ENCODE peak calls at places on chromosome 12, in ten cellular contexts. One of them, this sample, is unnamed.

GRCh38 chr12:79522657-79523386 is 167.9 kb downstream of the PAWR start:
- DNase-seq in hippocampal formation: no peak
- DNase-seq in lower leg skin: no peak
- DNase-seq in activated T-helper 1 cell treated with anti-CD3 and anti-CD28 coated beads, Interleukin-2, amount 50 U/mL, for 16 hours: no peak
- DNase-seq in KBM-7: no peak
- DNase-seq in cardiac fibroblast: no peak
- DNase-seq in stimulated activated CD8-positive, alpha-beta memory T cell treated with anti-CD3 and anti-CD28 coated beads, Interleukin-12 subunit alpha, Interleukin-12 subunit beta, amount 100 ng/mL, for 4 hours: no peak
- DNase-seq in mesothelial cell of epicardium: no peak
- DNase-seq in HFFc6: no peak
- DNase-seq in MCF 10A: no peak
- DNase-seq in this sample: no peak

GRCh38 chr12:45379261-45379660 is 163.4 kb downstream of the ANO6 start:
- DNase-seq in lower leg skin: no peak
- DNase-seq in mesothelial cell of epicardium: no peak
- DNase-seq in KBM-7: no peak
- DNase-seq in activated T-helper 1 cell treated with anti-CD3 and anti-CD28 coated beads, Interleukin-2, amount 50 U/mL, for 16 hours: no peak
- DNase-seq in stimulated activated CD8-positive, alpha-beta memory T cell treated with anti-CD3 and anti-CD28 coated beads, Interleukin-12 subunit alpha, Interleukin-12 subunit beta, amount 100 ng/mL, for 4 hours: no peak
- DNase-seq in HFFc6: peak
- DNase-seq in MCF 10A: peak
- DNase-seq in hippocampal formation: no peak
- DNase-seq in cardiac fibroblast: peak
- DNase-seq in this sample: no peak

GRCh38 chr12:115354476-115354890 is 670.5 kb upstream of the TBX3 start:
- DNase-seq in hippocampal formation: no peak
- DNase-seq in lower leg skin: no peak
- DNase-seq in activated T-helper 1 cell treated with anti-CD3 and anti-CD28 coated beads, Interleukin-2, amount 50 U/mL, for 16 hours: no peak
- DNase-seq in stimulated activated CD8-positive, alpha-beta memory T cell treated with anti-CD3 and anti-CD28 coated beads, Interleukin-12 subunit alpha, Interleukin-12 subunit beta, amount 100 ng/mL, for 4 hours: no peak
- DNase-seq in MCF 10A: no peak
- DNase-seq in mesothelial cell of epicardium: no peak
- DNase-seq in cardiac fibroblast: no peak
- DNase-seq in KBM-7: no peak
- DNase-seq in HFFc6: no peak
- DNase-seq in this sample: no peak

GRCh38 chr12:62730649-62731377 is 204.1 kb downstream of the PPM1H start:
- DNase-seq in hippocampal formation: no peak
- DNase-seq in stimulated activated CD8-positive, alpha-beta memory T cell treated with anti-CD3 and anti-CD28 coated beads, Interleukin-12 subunit alpha, Interleukin-12 subunit beta, amount 100 ng/mL, for 4 hours: no peak
- DNase-seq in mesothelial cell of epicardium: no peak
- DNase-seq in MCF 10A: peak
- DNase-seq in activated T-helper 1 cell treated with anti-CD3 and anti-CD28 coated beads, Interleukin-2, amount 50 U/mL, for 16 hours: no peak
- DNase-seq in HFFc6: peak
- DNase-seq in KBM-7: peak
- DNase-seq in lower leg skin: no peak
- DNase-seq in cardiac fibroblast: peak
- DNase-seq in this sample: no peak

GRCh38 chr12:45246202-45246601 is 30.3 kb downstream of the ANO6 start:
- DNase-seq in cardiac fibroblast: no peak
- DNase-seq in activated T-helper 1 cell treated with anti-CD3 and anti-CD28 coated beads, Interleukin-2, amount 50 U/mL, for 16 hours: no peak
- DNase-seq in hippocampal formation: no peak
- DNase-seq in KBM-7: no peak
- DNase-seq in mesothelial cell of epicardium: no peak
- DNase-seq in stimulated activated CD8-positive, alpha-beta memory T cell treated with anti-CD3 and anti-CD28 coated beads, Interleukin-12 subunit alpha, Interleukin-12 subunit beta, amount 100 ng/mL, for 4 hours: no peak
- DNase-seq in HFFc6: no peak
- DNase-seq in lower leg skin: no peak
- DNase-seq in MCF 10A: no peak
- DNase-seq in this sample: no peak

GRCh38 chr12:75526655-75527511 is 15.5 kb upstream of the KRR1 start:
- DNase-seq in MCF 10A: peak
- DNase-seq in stimulated activated CD8-positive, alpha-beta memory T cell treated with anti-CD3 and anti-CD28 coated beads, Interleukin-12 subunit alpha, Interleukin-12 subunit beta, amount 100 ng/mL, for 4 hours: no peak
- DNase-seq in lower leg skin: no peak
- DNase-seq in KBM-7: peak
- DNase-seq in mesothelial cell of epicardium: no peak
- DNase-seq in hippocampal formation: no peak
- DNase-seq in HFFc6: peak
- DNase-seq in activated T-helper 1 cell treated with anti-CD3 and anti-CD28 coated beads, Interleukin-2, amount 50 U/mL, for 16 hours: no peak
- DNase-seq in cardiac fibroblast: peak
- DNase-seq in this sample: no peak

GRCh38 chr12:68189766-68190700 is 30.5 kb upstream of the IFNG start:
- DNase-seq in lower leg skin: no peak
- DNase-seq in HFFc6: peak
- DNase-seq in MCF 10A: peak
- DNase-seq in hippocampal formation: no peak
- DNase-seq in activated T-helper 1 cell treated with anti-CD3 and anti-CD28 coated beads, Interleukin-2, amount 50 U/mL, for 16 hours: no peak
- DNase-seq in stimulated activated CD8-positive, alpha-beta memory T cell treated with anti-CD3 and anti-CD28 coated beads, Interleukin-12 subunit alpha, Interleukin-12 subunit beta, amount 100 ng/mL, for 4 hours: no peak
- DNase-seq in KBM-7: no peak
- DNase-seq in mesothelial cell of epicardium: no peak
- DNase-seq in cardiac fibroblast: peak
- DNase-seq in this sample: no peak

GRCh38 chr12:58288191-58288590 is 346.8 kb downstream of the ATP23 start:
- DNase-seq in cardiac fibroblast: peak
- DNase-seq in lower leg skin: no peak
- DNase-seq in hippocampal formation: no peak
- DNase-seq in activated T-helper 1 cell treated with anti-CD3 and anti-CD28 coated beads, Interleukin-2, amount 50 U/mL, for 16 hours: no peak
- DNase-seq in HFFc6: no peak
- DNase-seq in MCF 10A: no peak
- DNase-seq in mesothelial cell of epicardium: no peak
- DNase-seq in stimulated activated CD8-positive, alpha-beta memory T cell treated with anti-CD3 and anti-CD28 coated beads, Interleukin-12 subunit alpha, Interleukin-12 subunit beta, amount 100 ng/mL, for 4 hours: no peak
- DNase-seq in KBM-7: no peak
- DNase-seq in this sample: no peak

GRCh38 chr12:48281811-48282210 is 68.9 kb downstream of the ZNF641 start:
- DNase-seq in MCF 10A: no peak
- DNase-seq in mesothelial cell of epicardium: no peak
- DNase-seq in KBM-7: no peak
- DNase-seq in HFFc6: peak
- DNase-seq in activated T-helper 1 cell treated with anti-CD3 and anti-CD28 coated beads, Interleukin-2, amount 50 U/mL, for 16 hours: no peak
- DNase-seq in cardiac fibroblast: no peak
- DNase-seq in stimulated activated CD8-positive, alpha-beta memory T cell treated with anti-CD3 and anti-CD28 coated beads, Interleukin-12 subunit alpha, Interleukin-12 subunit beta, amount 100 ng/mL, for 4 hours: no peak
- DNase-seq in lower leg skin: no peak
- DNase-seq in hippocampal formation: no peak
- DNase-seq in this sample: no peak

GRCh38 chr12:72271401-72271740 is 799 bp upstream of the TRHDE start:
- DNase-seq in stimulated activated CD8-positive, alpha-beta memory T cell treated with anti-CD3 and anti-CD28 coated beads, Interleukin-12 subunit alpha, Interleukin-12 subunit beta, amount 100 ng/mL, for 4 hours: no peak
- DNase-seq in HFFc6: peak
- DNase-seq in activated T-helper 1 cell treated with anti-CD3 and anti-CD28 coated beads, Interleukin-2, amount 50 U/mL, for 16 hours: no peak
- DNase-seq in MCF 10A: no peak
- DNase-seq in lower leg skin: no peak
- DNase-seq in mesothelial cell of epicardium: peak
- DNase-seq in cardiac fibroblast: peak
- DNase-seq in KBM-7: peak
- DNase-seq in hippocampal formation: peak
- DNase-seq in this sample: no peak

GRCh38 chr12:1374296-1374695 is 220.1 kb downstream of the FBXL14 start:
- DNase-seq in cardiac fibroblast: no peak
- DNase-seq in mesothelial cell of epicardium: no peak
- DNase-seq in hippocampal formation: no peak
- DNase-seq in stimulated activated CD8-positive, alpha-beta memory T cell treated with anti-CD3 and anti-CD28 coated beads, Interleukin-12 subunit alpha, Interleukin-12 subunit beta, amount 100 ng/mL, for 4 hours: no peak
- DNase-seq in KBM-7: no peak
- DNase-seq in MCF 10A: no peak
- DNase-seq in lower leg skin: no peak
- DNase-seq in HFFc6: no peak
- DNase-seq in activated T-helper 1 cell treated with anti-CD3 and anti-CD28 coated beads, Interleukin-2, amount 50 U/mL, for 16 hours: no peak
- DNase-seq in this sample: no peak

GRCh38 chr12:11834104-11834812 is 184.8 kb downstream of the ETV6 start:
- DNase-seq in activated T-helper 1 cell treated with anti-CD3 and anti-CD28 coated beads, Interleukin-2, amount 50 U/mL, for 16 hours: no peak
- DNase-seq in cardiac fibroblast: peak
- DNase-seq in KBM-7: no peak
- DNase-seq in stimulated activated CD8-positive, alpha-beta memory T cell treated with anti-CD3 and anti-CD28 coated beads, Interleukin-12 subunit alpha, Interleukin-12 subunit beta, amount 100 ng/mL, for 4 hours: no peak
- DNase-seq in hippocampal formation: no peak
- DNase-seq in MCF 10A: peak
- DNase-seq in lower leg skin: no peak
- DNase-seq in mesothelial cell of epicardium: no peak
- DNase-seq in HFFc6: peak
- DNase-seq in this sample: no peak

GRCh38 chr12:112463478-112463877 is 44.7 kb downstream of the PTPN11 start:
- DNase-seq in MCF 10A: no peak
- DNase-seq in activated T-helper 1 cell treated with anti-CD3 and anti-CD28 coated beads, Interleukin-2, amount 50 U/mL, for 16 hours: no peak
- DNase-seq in HFFc6: no peak
- DNase-seq in KBM-7: peak
- DNase-seq in mesothelial cell of epicardium: no peak
- DNase-seq in hippocampal formation: no peak
- DNase-seq in cardiac fibroblast: no peak
- DNase-seq in lower leg skin: no peak
- DNase-seq in stimulated activated CD8-positive, alpha-beta memory T cell treated with anti-CD3 and anti-CD28 coated beads, Interleukin-12 subunit alpha, Interleukin-12 subunit beta, amount 100 ng/mL, for 4 hours: no peak
- DNase-seq in this sample: no peak

GRCh38 chr12:59646636-59647035 is 50.8 kb downstream of the SLC16A7 start:
- DNase-seq in MCF 10A: no peak
- DNase-seq in cardiac fibroblast: no peak
- DNase-seq in hippocampal formation: no peak
- DNase-seq in mesothelial cell of epicardium: no peak
- DNase-seq in KBM-7: no peak
- DNase-seq in activated T-helper 1 cell treated with anti-CD3 and anti-CD28 coated beads, Interleukin-2, amount 50 U/mL, for 16 hours: no peak
- DNase-seq in stimulated activated CD8-positive, alpha-beta memory T cell treated with anti-CD3 and anti-CD28 coated beads, Interleukin-12 subunit alpha, Interleukin-12 subunit beta, amount 100 ng/mL, for 4 hours: no peak
- DNase-seq in lower leg skin: no peak
- DNase-seq in HFFc6: no peak
- DNase-seq in this sample: no peak

GRCh38 chr12:80714055-80714454 is 2.7 kb upstream of the MYF5 start:
- DNase-seq in stimulated activated CD8-positive, alpha-beta memory T cell treated with anti-CD3 and anti-CD28 coated beads, Interleukin-12 subunit alpha, Interleukin-12 subunit beta, amount 100 ng/mL, for 4 hours: no peak
- DNase-seq in hippocampal formation: no peak
- DNase-seq in cardiac fibroblast: peak
- DNase-seq in mesothelial cell of epicardium: no peak
- DNase-seq in HFFc6: no peak
- DNase-seq in MCF 10A: no peak
- DNase-seq in activated T-helper 1 cell treated with anti-CD3 and anti-CD28 coated beads, Interleukin-2, amount 50 U/mL, for 16 hours: no peak
- DNase-seq in lower leg skin: no peak
- DNase-seq in KBM-7: no peak
- DNase-seq in this sample: no peak

GRCh38 chr12:510071-510825 is 50.5 kb downstream of the B4GALNT3 start:
- DNase-seq in MCF 10A: peak
- DNase-seq in KBM-7: no peak
- DNase-seq in activated T-helper 1 cell treated with anti-CD3 and anti-CD28 coated beads, Interleukin-2, amount 50 U/mL, for 16 hours: no peak
- DNase-seq in HFFc6: no peak
- DNase-seq in mesothelial cell of epicardium: no peak
- DNase-seq in stimulated activated CD8-positive, alpha-beta memory T cell treated with anti-CD3 and anti-CD28 coated beads, Interleukin-12 subunit alpha, Interleukin-12 subunit beta, amount 100 ng/mL, for 4 hours: no peak
- DNase-seq in lower leg skin: peak
- DNase-seq in cardiac fibroblast: no peak
- DNase-seq in hippocampal formation: no peak
- DNase-seq in this sample: peak

GRCh38 chr12:117038919-117039318 is 60.3 kb downstream of the TESC start:
- DNase-seq in stimulated activated CD8-positive, alpha-beta memory T cell treated with anti-CD3 and anti-CD28 coated beads, Interleukin-12 subunit alpha, Interleukin-12 subunit beta, amount 100 ng/mL, for 4 hours: no peak
- DNase-seq in lower leg skin: no peak
- DNase-seq in activated T-helper 1 cell treated with anti-CD3 and anti-CD28 coated beads, Interleukin-2, amount 50 U/mL, for 16 hours: no peak
- DNase-seq in mesothelial cell of epicardium: no peak
- DNase-seq in HFFc6: no peak
- DNase-seq in MCF 10A: no peak
- DNase-seq in hippocampal formation: no peak
- DNase-seq in cardiac fibroblast: no peak
- DNase-seq in KBM-7: no peak
- DNase-seq in this sample: no peak

GRCh38 chr12:78853231-78853630 is 11.3 kb upstream of the SYT1 start:
- DNase-seq in hippocampal formation: no peak
- DNase-seq in KBM-7: no peak
- DNase-seq in stimulated activated CD8-positive, alpha-beta memory T cell treated with anti-CD3 and anti-CD28 coated beads, Interleukin-12 subunit alpha, Interleukin-12 subunit beta, amount 100 ng/mL, for 4 hours: no peak
- DNase-seq in activated T-helper 1 cell treated with anti-CD3 and anti-CD28 coated beads, Interleukin-2, amount 50 U/mL, for 16 hours: no peak
- DNase-seq in lower leg skin: no peak
- DNase-seq in mesothelial cell of epicardium: no peak
- DNase-seq in MCF 10A: no peak
- DNase-seq in HFFc6: no peak
- DNase-seq in cardiac fibroblast: no peak
- DNase-seq in this sample: no peak

This sample was measured in upper lobe of left lung.